ENCODE peak calls at places on chromosome X, in ten cellular contexts. D is fibroblast of the aortic adventitia, P is PC-3, N is neural progenitor cell, X is Panc1, I is hepatocyte, M is heart left ventricle, W is endothelial cell of umbilical vein, E is IMR-90, G is AG10803. C is an unnamed sample.
A peak's percentile ranks its signal among the peaks of the same experiment; 100 is the strongest.

GRCh38 chrX:129957241-129958099 is 25.0 kb upstream of the BCORL1 start:
- DNase-seq in D (peak; percentile 20), P (peak; percentile 11), N (peak; percentile 79), X (no peak), I (peak; percentile 68), M (peak; percentile 70), W (peak; percentile 18), E (peak; percentile 16), G (peak; percentile 38), C (peak; percentile 86)

GRCh38 chrX:155819966-155820491 is 61.1 kb upstream of the VAMP7 start:
- DNase-seq in D (peak; percentile 89), P (peak; percentile 72), N (peak; percentile 68), X (peak; percentile 66), I (peak; percentile 84), M (peak; percentile 72), W (peak; percentile 77), E (peak; percentile 85), G (peak; percentile 86), C (peak; percentile 64)

GRCh38 chrX:134172588-134173259 is 64.3 kb upstream of the CCDC160 start:
- DNase-seq in D (no peak), P (no peak), N (peak; percentile 28), X (no peak), I (peak; percentile 27), M (peak; percentile 5), W (peak; percentile 10), E (no peak), G (no peak), C (no peak)

GRCh38 chrX:10395179-10395578 is 225.2 kb downstream of the MID1 start:
- DNase-seq in D (no peak), P (no peak), N (no peak), X (no peak), I (no peak), M (no peak), W (no peak), E (no peak), G (peak; percentile 46), C (no peak)

GRCh38 chrX:65668362-65669310 is 1.2 kb downstream of the MSN start:
- DNase-seq in D (peak; percentile 83), P (peak; percentile 87), N (peak; percentile 57), X (no peak), I (peak; percentile 38), M (peak; percentile 82), W (peak; percentile 69), E (peak; percentile 80), G (peak; percentile 87), C (no peak)

GRCh38 chrX:13414006-13414647 is 94.3 kb upstream of the ATXN3L start:
- DNase-seq in D (no peak), P (no peak), N (no peak), X (no peak), I (no peak), M (no peak), W (no peak), E (no peak), G (no peak), C (no peak)

GRCh38 chrX:134880866-134881265 is 109.9 kb upstream of the SMIM10 start:
- DNase-seq in D (peak; percentile 33), P (no peak), N (no peak), X (no peak), I (no peak), M (no peak), W (no peak), E (peak; percentile 52), G (peak; percentile 22), C (no peak)

GRCh38 chrX:31021537-31021936 is 50.3 kb downstream of the FTHL17 start:
- DNase-seq in D (peak; percentile 6), P (no peak), N (no peak), X (no peak), I (no peak), M (peak; percentile 19), W (no peak), E (no peak), G (no peak), C (no peak)

GRCh38 chrX:119919835-119920585 is 23.5 kb downstream of the NKAP start:
- DNase-seq in D (no peak), P (no peak), N (no peak), X (no peak), I (no peak), M (no peak), W (no peak), E (no peak), G (no peak), C (no peak)

GRCh38 chrX:148574247-148574973 is 74.0 kb downstream of the AFF2 start:
- DNase-seq in D (no peak), P (no peak), N (no peak), X (no peak), I (no peak), M (no peak), W (no peak), E (no peak), G (peak; percentile 13), C (no peak)

GRCh38 chrX:9144643-9145290 is 110.8 kb upstream of the FAM9B start:
- DNase-seq in D (no peak), P (no peak), N (no peak), X (no peak), I (no peak), M (no peak), W (no peak), E (no peak), G (peak; percentile 48), C (no peak)

GRCh38 chrX:78027798-78028197 is 58.4 kb upstream of the PGAM4 start:
- DNase-seq in D (no peak), P (no peak), N (no peak), X (no peak), I (no peak), M (no peak), W (no peak), E (no peak), G (no peak), C (no peak)

GRCh38 chrX:21658152-21658737 is at the start of gene KLHL34:
- DNase-seq in D (no peak), P (no peak), N (no peak), X (no peak), I (no peak), M (peak; percentile 30), W (no peak), E (no peak), G (no peak), C (no peak)

GRCh38 chrX:148542481-148543255 is 42.3 kb downstream of the AFF2 start:
- DNase-seq in D (no peak), P (no peak), N (no peak), X (no peak), I (no peak), M (no peak), W (no peak), E (no peak), G (no peak), C (no peak)

GRCh38 chrX:119790977-119791436 is 423 bp downstream of the RPL39 start:
- DNase-seq in D (peak; percentile 49), P (peak; percentile 12), N (no peak), X (no peak), I (peak; percentile 38), M (peak; percentile 11), W (peak; percentile 57), E (peak; percentile 26), G (peak; percentile 49), C (no peak)

GRCh38 chrX:115183980-115184379 is 5.2 kb upstream of the RBMXL3 start:
- DNase-seq in D (no peak), P (peak; percentile 51), N (no peak), X (no peak), I (no peak), M (no peak), W (no peak), E (peak; percentile 79), G (peak; percentile 29), C (no peak)

GRCh38 chrX:153870791-153871360 is 15.1 kb downstream of the L1CAM start:
- DNase-seq in D (no peak), P (no peak), N (no peak), X (no peak), I (no peak), M (no peak), W (no peak), E (no peak), G (no peak), C (no peak)

GRCh38 chrX:70124678-70125077 is 8.6 kb upstream of the IGBP1 start:
- DNase-seq in D (no peak), P (no peak), N (no peak), X (no peak), I (no peak), M (no peak), W (no peak), E (no peak), G (no peak), C (no peak)
- TF ChIP-seq CTCF in D (no peak), P (no peak), N (no peak), X (no peak), I (no peak), M (no peak), W (no peak), E (no peak), G (no peak), C (no peak)

GRCh38 chrX:25067271-25068172 is 51.8 kb upstream of the ARX start:
- DNase-seq in D (no peak), P (no peak), N (no peak), X (no peak), I (no peak), M (no peak), W (no peak), E (no peak), G (no peak), C (no peak)
- H3K4me3 ChIP-seq in D (no peak overlapping the region), P (no peak overlapping the region), N (no peak overlapping the region), X (no peak overlapping the region), I (no peak overlapping the region), M (no peak overlapping the region), W (no peak overlapping the region), E (no peak overlapping the region), G (no peak overlapping the region), C (no peak overlapping the region)

GRCh38 chrX:118208476-118208875 is 91.9 kb upstream of the KLHL13 start:
- DNase-seq in D (no peak), P (no peak), N (no peak), X (no peak), I (no peak), M (no peak), W (no peak), E (no peak), G (no peak), C (no peak)

GRCh38 chrX:118215346-118215745 is 98.7 kb upstream of the KLHL13 start:
- DNase-seq in D (no peak), P (peak; percentile 18), N (no peak), X (no peak), I (no peak), M (no peak), W (peak; percentile 82), E (no peak), G (no peak), C (no peak)

GRCh38 chrX:118212817-118213183 is 96.2 kb upstream of the KLHL13 start:
- DNase-seq in D (no peak), P (no peak), N (no peak), X (no peak), I (no peak), M (no peak), W (no peak), E (no peak), G (no peak), C (no peak)

GRCh38 chrX:118216086-118216485 is 99.5 kb upstream of the KLHL13 start:
- DNase-seq in D (no peak), P (peak; percentile 25), N (no peak), X (no peak), I (no peak), M (no peak), W (peak; percentile 86), E (no peak), G (no peak), C (no peak)

GRCh38 chrX:118211891-118212816 is 95.5 kb upstream of the KLHL13 start:
- DNase-seq in D (no peak), P (no peak), N (no peak), X (no peak), I (no peak), M (no peak), W (no peak), E (no peak), G (no peak), C (no peak)
- TF ChIP-seq CTCF in D (no peak), P (no peak), N (no peak), X (no peak), I (no peak), M (no peak), W (no peak), E (no peak), G (no peak), C (no peak)

GRCh38 chrX:11664211-11664888 is 1.4 kb downstream of the ARHGAP6 start:
- DNase-seq in D (no peak), P (no peak), N (peak; percentile 31), X (no peak), I (peak; percentile 18), M (no peak), W (no peak), E (no peak), G (no peak), C (no peak)
- H3K4me3 ChIP-seq in D (peak overlapping the region; percentile 68), P (peak overlapping the region; percentile 66), N (peak overlapping the region; percentile 57), X (no peak overlapping the region), I (peak overlapping the region; percentile 26), M (peak overlapping the region; percentile 58), W (no peak overlapping the region), E (peak overlapping the region; percentile 44), G (peak overlapping the region; percentile 47), C (no peak overlapping the region)

C was measured in Caco-2.